ENCODE peak calls at places on chromosome 12, in nine cellular contexts. U is upper lobe of right lung; J is GM12878; B is mesenchymal stem cell; O is CD8-positive, alpha-beta memory T cell; M is cardiac muscle cell; C is heart right ventricle; T is tibial nerve; X is heart left ventricle. D is an unnamed sample.

GRCh38 chr12:111034148-111034910 is 114.0 kb upstream of the MYL2 start:
- DNase-seq in U (no peak), J (no peak), B (no peak), O (no peak), M (peak; percentile 67), C (no peak), T (no peak), X (no peak), D (no peak)

GRCh38 chr12:107845226-107845979 is 70.9 kb downstream of the ASCL4 start:
- DNase-seq in U (no peak), J (no peak), B (no peak), O (no peak), M (no peak), C (no peak), T (no peak), X (no peak), D (peak; percentile 44)

GRCh38 chr12:121812921-121813896 is 9.4 kb downstream of the SETD1B start:
- DNase-seq in U (no peak), J (no peak), B (peak; percentile 28), O (no peak), M (no peak), C (no peak), T (no peak), X (no peak), D (peak; percentile 49)

GRCh38 chr12:58896278-58896677 is 24.0 kb downstream of the LRIG3 start:
- DNase-seq in U (no peak), J (no peak), B (no peak), O (no peak), M (no peak), C (no peak), T (no peak), X (no peak), D (no peak)

GRCh38 chr12:124915249-124916236 is 1.1 kb upstream of the UBC start:
- DNase-seq in U (peak; percentile 80), J (no peak), B (peak; percentile 63), O (no peak), M (peak; percentile 54), C (no peak), T (peak; percentile 50), X (no peak), D (peak; percentile 81)

GRCh38 chr12:116975779-116976393 is 65.1 kb downstream of the FBXW8 start:
- DNase-seq in U (no peak), J (no peak), B (no peak), O (no peak), M (no peak), C (no peak), T (no peak), X (no peak), D (no peak)

GRCh38 chr12:22499445-22499844 is 44.9 kb downstream of the C2CD5 start:
- DNase-seq in U (no peak), J (no peak), B (no peak), O (no peak), M (no peak), C (no peak), T (no peak), X (no peak), D (no peak)

GRCh38 chr12:90174198-90174510 is 465.5 kb upstream of the ATP2B1 start:
- DNase-seq in U (no peak), J (peak; percentile 2), B (peak; percentile 16), O (no peak), M (no peak), C (no peak), T (no peak), X (no peak), D (no peak)

DNA sequence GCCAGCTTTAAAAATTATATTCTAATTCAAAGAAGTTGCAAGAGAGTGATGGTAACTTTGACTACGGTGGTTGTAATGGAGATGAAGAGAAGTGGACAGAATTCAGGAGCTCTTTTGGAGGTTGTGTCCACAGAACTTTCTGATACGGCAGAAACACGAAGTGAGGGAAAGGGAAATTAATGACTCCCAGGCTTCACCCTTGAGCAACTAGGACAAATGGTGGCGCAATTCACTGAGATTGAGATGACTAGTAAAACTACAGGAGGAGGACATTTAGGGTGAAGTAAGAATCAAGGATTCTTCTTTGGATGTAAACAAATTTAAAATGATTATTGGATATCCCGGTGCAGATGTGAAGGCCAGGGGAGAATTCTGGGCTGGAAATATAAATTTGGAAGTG is 212.6 kb downstream of the PTPRO start:
- DNase-seq in U (no peak), J (no peak), B (peak; percentile 56), O (no peak), M (no peak), C (no peak), T (peak; percentile 19), X (no peak), D (no peak)
- H3K27ac ChIP-seq in U (peak overlapping the region; percentile 61), J (no peak overlapping the region), B (no peak overlapping the region), O (no peak overlapping the region), M (no peak overlapping the region), C (no peak overlapping the region), T (peak overlapping the region; percentile 56), X (no peak overlapping the region), D (peak overlapping the region; percentile 89)

GRCh38 chr12:132313182-132313581 is 16.2 kb downstream of the GALNT9 start:
- DNase-seq in U (no peak), J (no peak), B (no peak), O (no peak), M (no peak), C (no peak), T (no peak), X (no peak), D (peak; percentile 6)

GRCh38 chr12:132315507-132315906 is 13.9 kb downstream of the GALNT9 start:
- DNase-seq in U (no peak), J (no peak), B (no peak), O (no peak), M (no peak), C (peak; percentile 4), T (no peak), X (peak; percentile 32), D (peak; percentile 34)

GRCh38 chr12:132314035-132314434 is 15.4 kb downstream of the GALNT9 start:
- DNase-seq in U (no peak), J (no peak), B (no peak), O (no peak), M (no peak), C (no peak), T (no peak), X (no peak), D (no peak)

GRCh38 chr12:132315951-132316350 is 13.4 kb downstream of the GALNT9 start:
- DNase-seq in U (no peak), J (no peak), B (no peak), O (no peak), M (no peak), C (peak; percentile 3), T (no peak), X (peak; percentile 47), D (no peak)

DNA sequence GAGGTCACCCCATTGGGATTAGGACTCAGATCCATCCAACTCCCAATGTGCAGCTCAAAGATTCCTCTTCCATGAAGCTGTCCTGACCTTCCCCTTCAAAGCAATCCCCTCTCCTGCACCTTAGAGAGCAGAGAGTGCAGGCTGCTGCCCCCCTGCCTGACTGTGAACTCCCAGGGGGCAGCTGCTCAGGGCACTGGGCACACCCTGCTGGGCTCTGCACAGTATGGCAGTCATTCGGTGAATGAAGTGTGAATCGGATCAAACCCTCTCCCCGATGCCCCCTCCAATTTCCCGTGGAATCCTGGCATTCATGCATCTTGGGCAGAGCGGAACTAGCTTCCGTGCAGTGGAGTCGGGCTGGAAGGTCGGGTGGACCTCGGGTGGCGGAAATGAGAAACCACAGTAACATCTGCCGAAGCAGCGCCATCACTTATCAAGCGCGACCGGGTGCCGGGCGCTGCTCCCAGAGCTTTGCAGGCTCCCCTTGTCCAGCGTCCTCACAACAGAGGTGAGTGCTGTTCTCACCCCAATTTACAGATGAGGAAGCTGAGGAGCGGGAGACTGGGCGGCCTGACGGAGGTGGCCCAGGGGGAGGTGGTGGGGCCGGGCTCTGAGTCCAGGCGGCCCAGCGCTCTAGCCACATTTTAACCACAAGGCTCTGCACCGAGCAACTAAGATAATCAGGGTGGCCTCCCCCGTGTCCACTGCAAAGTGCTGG is 14.7 kb downstream of the GALNT9 start:
- DNase-seq in U (no peak), J (no peak), B (no peak), O (no peak), M (no peak), C (no peak), T (no peak), X (peak; percentile 29), D (no peak)
- H3K27me3 ChIP-seq in U (no peaks in the 10 kb centered on the region), J (no peaks in the 10 kb centered on the region), B (peaks cover 64% of the 10 kb centered on the region), O (no peaks in the 10 kb centered on the region), M (no peaks in the 10 kb centered on the region), C (peaks cover 5% of the 10 kb centered on the region), T (no peaks in the 10 kb centered on the region), X (peaks cover 23% of the 10 kb centered on the region), D (no peaks in the 10 kb centered on the region)

DNA sequence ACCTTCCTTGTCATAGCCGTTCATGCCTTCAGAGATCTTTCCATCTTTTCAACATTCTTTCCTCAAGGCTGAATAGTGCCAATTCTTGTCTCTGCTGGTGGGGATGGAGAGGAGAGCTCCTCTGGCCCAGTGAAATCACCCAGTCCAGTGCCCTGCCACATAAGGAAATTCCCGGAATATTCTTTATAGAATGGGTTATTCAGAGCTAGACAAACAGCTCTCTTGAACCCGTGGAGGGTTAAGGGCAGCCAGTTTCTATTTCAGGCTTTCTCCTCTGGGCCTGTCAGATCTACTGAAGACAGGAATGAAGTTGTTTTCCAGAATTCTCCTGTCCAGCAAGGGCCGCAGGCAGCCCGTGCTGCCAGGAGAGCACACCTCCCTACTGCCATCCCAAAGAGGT is 8.1 kb upstream of the NRIP2 start:
- DNase-seq in U (no peak), J (no peak), B (no peak), O (no peak), M (no peak), C (no peak), T (no peak), X (peak; percentile 13), D (no peak)
- H3K27ac ChIP-seq in U (no peak overlapping the region), J (no peak overlapping the region), B (no peak overlapping the region), O (no peak overlapping the region), M (peak overlapping the region; percentile 72), C (no peak overlapping the region), T (peak overlapping the region; percentile 91), X (peak overlapping the region; percentile 14), D (no peak overlapping the region)

GRCh38 chr12:57726151-57726883 is 12.2 kb downstream of the AGAP2 start:
- DNase-seq in U (peak; percentile 90), J (no peak), B (peak; percentile 83), O (no peak), M (peak; percentile 69), C (peak; percentile 80), T (no peak), X (peak; percentile 85), D (peak; percentile 81)

GRCh38 chr12:57724003-57724935 is 14.3 kb downstream of the AGAP2 start:
- DNase-seq in U (no peak), J (no peak), B (no peak), O (no peak), M (no peak), C (no peak), T (no peak), X (no peak), D (peak; percentile 49)

GRCh38 chr12:57723630-57723962 is 14.9 kb downstream of the AGAP2 start:
- DNase-seq in U (no peak), J (no peak), B (no peak), O (no peak), M (no peak), C (no peak), T (no peak), X (no peak), D (no peak)

GRCh38 chr12:57725851-57726150 is 12.7 kb downstream of the AGAP2 start:
- DNase-seq in U (no peak), J (no peak), B (no peak), O (no peak), M (no peak), C (no peak), T (no peak), X (no peak), D (no peak)

DNA sequence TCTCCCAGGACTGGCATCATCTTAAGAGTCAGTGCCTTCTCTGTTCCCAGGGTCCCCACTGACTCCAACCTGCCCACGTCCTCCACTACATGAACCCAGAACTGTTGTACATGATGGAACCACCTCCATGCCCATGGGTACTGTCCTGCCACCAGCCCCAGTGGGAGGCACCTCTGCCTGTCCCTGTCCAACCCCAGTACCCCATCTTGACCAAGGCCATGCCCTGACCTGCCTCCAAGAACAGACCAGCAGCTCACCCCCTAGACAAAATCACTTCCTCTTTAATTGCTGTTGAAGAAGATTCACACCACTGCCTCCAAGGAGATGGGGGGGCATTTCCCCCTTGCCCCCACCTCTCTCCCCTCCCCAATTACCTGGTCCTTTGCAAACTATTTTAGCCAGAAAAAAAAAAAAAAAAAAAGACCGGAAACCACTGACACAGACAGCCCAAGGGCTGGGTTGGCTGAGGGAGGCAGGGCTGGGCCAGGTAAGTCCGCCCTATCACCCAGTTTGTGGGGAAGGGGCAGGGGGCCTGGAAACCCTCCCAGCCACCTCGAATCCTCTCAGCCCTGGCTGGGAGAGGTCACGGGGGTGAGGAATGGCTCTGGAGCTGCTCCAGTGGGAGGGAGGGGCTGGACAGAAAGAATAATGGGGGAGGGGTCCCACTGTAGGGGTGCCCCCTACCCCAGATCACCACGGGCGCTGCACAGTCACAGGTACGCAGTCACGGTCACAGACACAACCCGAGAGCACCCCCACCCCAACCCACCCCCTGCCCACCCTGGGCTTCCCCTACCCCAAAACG is 13.4 kb downstream of the AGAP2 start:
- DNase-seq in U (no peak), J (no peak), B (no peak), O (no peak), M (no peak), C (no peak), T (no peak), X (no peak), D (no peak)
- H3K27me3 ChIP-seq in U (no peaks in the 10 kb centered on the region), J (no peaks in the 10 kb centered on the region), B (peaks cover 40% of the 10 kb centered on the region), O (no peaks in the 10 kb centered on the region), M (peaks cover 71% of the 10 kb centered on the region), C (no peaks in the 10 kb centered on the region), T (peaks cover 5% of the 10 kb centered on the region), X (no peaks in the 10 kb centered on the region), D (no peaks in the 10 kb centered on the region)